ENCODE peak calls at places on chromosomes 6 and 20, in six cellular contexts. L is ovary; T is effector memory CD4-positive, alpha-beta T cell; O is CD8-positive, alpha-beta memory T cell; P is Karpas-422; G is lung. E is an unnamed sample.

GRCh38 chr20:36856691-36857635 is 19.0 kb upstream of the TLDC2 start:
- DNase-seq in L (no peak), T (no peak), O (no peak), P (peak), G (no peak), E (no peak)

GRCh38 chr6:154458565-154459475 is 51.7 kb downstream of the CNKSR3 start:
- DNase-seq in L (no peak), T (no peak), O (no peak), P (no peak), G (no peak), E (no peak)

GRCh38 chr20:16701296-16701695 is 28.5 kb upstream of the SNRPB2 start:
- DNase-seq in L (no peak), T (peak), O (peak), P (peak), G (no peak), E (peak)

GRCh38 chr6:2412731-2413130 is 167.3 kb upstream of the GMDS start:
- DNase-seq in L (no peak), T (no peak), O (no peak), P (no peak), G (no peak), E (no peak)

GRCh38 chr6:151359486-151359885 is 31.9 kb downstream of the ZBTB2 start:
- DNase-seq in L (no peak), T (no peak), O (no peak), P (no peak), G (no peak), E (no peak)

GRCh38 chr20:56974499-56975250 is 291.8 kb downstream of the BMP7 start:
- DNase-seq in L (no peak), T (no peak), O (no peak), P (peak), G (no peak), E (peak)

GRCh38 chr6:25302156-25302555 is 23.0 kb downstream of the CARMIL1 start:
- DNase-seq in L (no peak), T (no peak), O (no peak), P (no peak), G (no peak), E (no peak)

GRCh38 chr6:125791151-125791819 is 525 bp downstream of the NCOA7 start:
- DNase-seq in L (no peak), T (peak), O (no peak), P (peak), G (no peak), E (peak)

GRCh38 chr6:31350551-31350950 is 6.4 kb downstream of the HLA-B start:
- DNase-seq in L (no peak), T (no peak), O (no peak), P (peak), G (no peak), E (no peak)

GRCh38 chr20:43749734-43750294 is 23.0 kb upstream of the GTSF1L start:
- DNase-seq in L (peak), T (peak), O (peak), P (peak), G (peak), E (peak)

GRCh38 chr6:160036790-160037206 is 67.9 kb downstream of the IGF2R start:
- DNase-seq in L (no peak), T (no peak), O (no peak), P (no peak), G (peak), E (no peak)

GRCh38 chr6:170223718-170224693 is 66.9 kb downstream of the DLL1 start:
- DNase-seq in L (peak), T (no peak), O (no peak), P (no peak), G (no peak), E (peak)

GRCh38 chr6:96563853-96564252 is 925 bp downstream of the FHL5 start:
- DNase-seq in L (no peak), T (no peak), O (no peak), P (no peak), G (no peak), E (no peak)

GRCh38 chr6:41645007-41645618 is 6.8 kb downstream of the MDFI start:
- DNase-seq in L (no peak), T (no peak), O (no peak), P (no peak), G (no peak), E (no peak)

GRCh38 chr6:150298029-150298380 is 70.8 kb upstream of the IYD start:
- DNase-seq in L (no peak), T (no peak), O (no peak), P (no peak), G (no peak), E (no peak)

GRCh38 chr20:22460803-22461202 is 123.6 kb downstream of the FOXA2 start:
- DNase-seq in L (no peak), T (no peak), O (no peak), P (no peak), G (no peak), E (no peak)

GRCh38 chr6:132218063-132218696 is 183.1 kb downstream of the MOXD1 start:
- DNase-seq in L (no peak), T (no peak), O (no peak), P (peak), G (no peak), E (peak)

GRCh38 chr20:19241440-19241839 is 29.0 kb downstream of the SLC24A3 start:
- DNase-seq in L (no peak), T (no peak), O (no peak), P (no peak), G (no peak), E (no peak)

GRCh38 chr6:64520050-64520449 is 884.4 kb downstream of the PHF3 start:
- DNase-seq in L (no peak), T (no peak), O (no peak), P (no peak), G (no peak), E (peak)

GRCh38 chr6:108650781-108651180 is 90.1 kb downstream of the FOXO3 start:
- DNase-seq in L (no peak), T (no peak), O (no peak), P (peak), G (no peak), E (peak)

GRCh38 chr6:84801250-84801649 is 36.9 kb upstream of the TBX18 start:
- DNase-seq in L (no peak), T (no peak), O (no peak), P (no peak), G (no peak), E (no peak)

GRCh38 chr6:28775405-28776129 is 148.2 kb downstream of the TRIM27 start:
- DNase-seq in L (no peak), T (no peak), O (no peak), P (no peak), G (no peak), E (no peak)

GRCh38 chr6:99016355-99016754 is 68.6 kb upstream of the FBXL4 start:
- DNase-seq in L (no peak), T (no peak), O (no peak), P (no peak), G (no peak), E (peak)

GRCh38 chr20:4592316-4593148 is 129.2 kb upstream of the PRND start:
- DNase-seq in L (peak), T (peak), O (peak), P (peak), G (peak), E (peak)

GRCh38 chr6:121205569-121205968 is 128.7 kb downstream of the TBC1D32 start:
- DNase-seq in L (no peak), T (no peak), O (no peak), P (peak), G (no peak), E (no peak)

GRCh38 chr6:144559865-144560603 is 274.9 kb downstream of the UTRN start:
- DNase-seq in L (no peak), T (peak), O (no peak), P (no peak), G (no peak), E (no peak)

GRCh38 chr6:46325561-46326525 is 155.1 kb upstream of the ENPP5 start:
- DNase-seq in L (peak), T (no peak), O (no peak), P (peak), G (no peak), E (peak)

GRCh38 chr20:40692240-40693011 is 3.4 kb upstream of the MAFB start:
- DNase-seq in L (no peak), T (no peak), O (no peak), P (no peak), G (no peak), E (no peak)

GRCh38 chr6:24358219-24358821 is 461 bp upstream of the DCDC2 start:
- DNase-seq in L (peak), T (no peak), O (no peak), P (no peak), G (no peak), E (peak)

GRCh38 chr20:44702776-44703175 is 12.4 kb upstream of the CCN5 start:
- DNase-seq in L (peak), T (no peak), O (no peak), P (no peak), G (peak), E (peak)

GRCh38 chr6:158050955-158051354 is 69.3 kb downstream of the SYNJ2 start:
- DNase-seq in L (no peak), T (no peak), O (no peak), P (no peak), G (no peak), E (no peak)

GRCh38 chr6:90241229-90241873 is 55.3 kb downstream of the BACH2 start:
- DNase-seq in L (no peak), T (no peak), O (no peak), P (no peak), G (no peak), E (peak)

GRCh38 chr6:35238843-35239289 is 20.7 kb upstream of the ZNF76 start:
- DNase-seq in L (no peak), T (no peak), O (no peak), P (no peak), G (peak), E (no peak)

GRCh38 chr6:134363323-134364039 is 45.6 kb upstream of the SGK1 start:
- DNase-seq in L (no peak), T (no peak), O (no peak), P (no peak), G (no peak), E (no peak)

GRCh38 chr20:22916121-22916842 is 118.8 kb upstream of the SSTR4 start:
- DNase-seq in L (no peak), T (no peak), O (no peak), P (no peak), G (no peak), E (no peak)

GRCh38 chr6:104640761-104641160 is 219.0 kb downstream of the HACE1 start:
- DNase-seq in L (no peak), T (no peak), O (no peak), P (no peak), G (no peak), E (no peak)

GRCh38 chr6:104642871-104643270 is 216.8 kb downstream of the HACE1 start:
- DNase-seq in L (no peak), T (no peak), O (no peak), P (no peak), G (no peak), E (no peak)

GRCh38 chr6:104639671-104640070 is 220.0 kb downstream of the HACE1 start:
- DNase-seq in L (no peak), T (no peak), O (no peak), P (no peak), G (no peak), E (peak)

GRCh38 chr6:104640141-104640700 is 219.5 kb downstream of the HACE1 start:
- DNase-seq in L (no peak), T (no peak), O (no peak), P (no peak), G (no peak), E (peak)

DNA sequence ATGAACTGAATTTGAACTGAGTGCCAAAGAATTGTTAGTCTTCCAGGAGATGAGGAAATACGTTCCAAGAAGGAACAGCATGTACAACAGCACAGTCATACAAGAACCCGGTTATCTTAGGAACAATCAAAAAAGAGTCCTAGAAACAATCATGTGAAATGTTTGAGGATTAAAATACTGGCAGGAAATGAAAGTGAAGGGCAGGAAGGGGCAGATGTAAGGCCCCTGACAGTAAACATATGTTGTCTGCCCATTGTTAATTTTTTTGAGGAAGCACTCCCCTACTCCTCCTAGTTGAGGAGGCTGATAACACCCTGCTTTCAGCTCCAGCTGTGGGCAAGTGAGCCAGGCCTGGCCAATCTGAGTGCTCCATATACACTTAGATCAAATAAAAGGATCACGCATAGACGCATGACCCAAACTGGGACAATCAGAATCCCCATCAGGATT is 220.9 kb downstream of the HACE1 start:
- DNase-seq in L (no peak), T (no peak), O (no peak), P (no peak), G (no peak), E (peak)
- H3K4me3 ChIP-seq in L (no peak), T (no peak), O (no peak), P (no peak), G (no peak), E (no peak)

GRCh38 chr20:50515471-50516106 is 5.4 kb downstream of the PTPN1 start:
- DNase-seq in L (no peak), T (no peak), O (no peak), P (no peak), G (no peak), E (no peak)

GRCh38 chr20:50514035-50514337 is 3.8 kb downstream of the PTPN1 start:
- DNase-seq in L (no peak), T (no peak), O (no peak), P (no peak), G (no peak), E (no peak)

GRCh38 chr20:50516180-50516934 is 6.2 kb downstream of the PTPN1 start:
- DNase-seq in L (no peak), T (no peak), O (no peak), P (peak), G (no peak), E (peak)

GRCh38 chr20:50513169-50514034 is 3.2 kb downstream of the PTPN1 start:
- DNase-seq in L (no peak), T (no peak), O (no peak), P (no peak), G (no peak), E (no peak)

DNA sequence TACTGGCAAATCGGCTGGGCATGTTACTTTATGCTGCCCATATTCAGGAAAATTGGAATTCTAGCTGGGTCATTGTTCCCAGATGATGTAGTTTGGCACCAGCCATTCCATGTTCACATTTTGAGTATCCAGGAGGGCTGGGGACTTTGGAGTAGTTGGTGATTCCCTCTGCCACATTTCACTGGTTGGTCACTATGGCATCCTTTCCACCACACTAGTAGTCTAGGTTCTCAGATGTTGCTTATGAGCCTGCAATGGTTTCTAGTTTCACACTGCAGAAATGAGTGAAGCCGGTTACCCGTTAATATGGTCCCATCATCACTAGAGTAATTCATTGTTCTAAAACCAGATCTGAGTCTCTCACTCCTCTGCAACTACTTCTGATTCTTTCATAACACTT is 4.6 kb downstream of the PTPN1 start:
- DNase-seq in L (no peak), T (no peak), O (no peak), P (no peak), G (no peak), E (no peak)
- H3K4me3 ChIP-seq in L (no peak), T (no peak), O (peak), P (no peak), G (no peak), E (no peak)

DNA sequence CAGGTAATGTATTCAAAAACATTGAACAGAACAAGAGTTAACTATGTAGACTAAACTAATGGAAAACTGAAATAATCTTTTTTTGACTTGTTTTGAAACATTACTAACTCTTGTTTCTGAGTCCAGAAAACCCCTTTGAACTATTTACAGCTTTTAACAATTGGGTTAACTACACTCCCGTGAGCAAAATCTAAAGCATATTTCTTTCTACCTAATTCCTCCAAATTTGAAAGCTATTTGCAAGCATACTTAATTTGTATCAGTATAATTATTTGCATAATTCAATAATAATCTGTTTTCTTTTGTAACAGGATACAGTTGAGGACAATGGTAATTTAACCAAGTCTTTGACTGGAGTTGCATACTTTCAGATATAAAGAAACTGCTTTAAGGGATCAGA is 62.6 kb upstream of the AGPAT4 start:
- DNase-seq in L (no peak), T (no peak), O (no peak), P (peak), G (no peak), E (no peak)
- H3K4me3 ChIP-seq in L (no peak), T (no peak), O (no peak), P (no peak), G (no peak), E (no peak)

GRCh38 chr6:33430991-33431879 is 11.4 kb downstream of the SYNGAP1 start:
- DNase-seq in L (peak), T (peak), O (peak), P (peak), G (peak), E (peak)

GRCh38 chr6:33433560-33434191 is 13.8 kb downstream of the SYNGAP1 start:
- DNase-seq in L (peak), T (no peak), O (no peak), P (no peak), G (no peak), E (no peak)

GRCh38 chr6:33432546-33432945 is 12.7 kb downstream of the SYNGAP1 start:
- DNase-seq in L (no peak), T (no peak), O (no peak), P (no peak), G (no peak), E (no peak)

GRCh38 chr6:33431880-33432541 is 12.1 kb downstream of the SYNGAP1 start:
- DNase-seq in L (no peak), T (no peak), O (no peak), P (peak), G (no peak), E (peak)

GRCh38 chr6:33433001-33433559 is 13.2 kb downstream of the SYNGAP1 start:
- DNase-seq in L (no peak), T (no peak), O (no peak), P (no peak), G (no peak), E (no peak)
- H3K4me3 ChIP-seq in L (no peak), T (no peak), O (no peak), P (peak), G (no peak), E (no peak)

GRCh38 chr6:52552278-52552643 is 24.6 kb downstream of the TRAM2 start:
- DNase-seq in L (no peak), T (no peak), O (no peak), P (peak), G (no peak), E (no peak)
- H3K4me3 ChIP-seq in L (no peak), T (no peak), O (no peak), P (peak), G (no peak), E (no peak)

GRCh38 chr6:142820336-142821016 is 124.5 kb downstream of the HIVEP2 start:
- DNase-seq in L (no peak), T (no peak), O (no peak), P (no peak), G (no peak), E (no peak)
- H3K4me3 ChIP-seq in L (peak), T (peak), O (peak), P (peak), G (no peak), E (no peak)

DNA sequence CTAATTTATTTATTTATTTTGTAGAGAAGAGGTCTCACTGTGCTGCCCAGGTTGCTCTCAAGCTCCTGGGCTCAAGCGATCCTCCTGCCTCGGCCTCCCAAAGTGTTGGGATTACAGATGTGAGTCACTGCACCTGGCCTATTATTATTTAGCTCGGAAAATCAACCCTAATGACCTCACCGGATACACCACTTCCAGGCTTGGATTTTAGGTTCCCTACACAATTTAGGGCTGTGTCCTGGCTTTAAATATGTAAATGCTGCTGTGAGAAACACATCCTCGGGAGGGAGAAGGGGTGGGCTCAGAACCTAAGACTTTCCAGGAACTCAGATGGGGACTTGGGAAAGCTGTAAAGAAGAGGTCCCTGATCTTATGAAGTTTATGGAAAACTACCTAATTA is 51.0 kb upstream of the SLC32A1 start:
- DNase-seq in L (no peak), T (no peak), O (no peak), P (no peak), G (no peak), E (no peak)
- H3K4me3 ChIP-seq in L (no peak), T (peak), O (peak), P (no peak), G (no peak), E (no peak)

GRCh38 chr20:63500902-63501817 is 2.3 kb upstream of the EEF1A2 start:
- DNase-seq in L (peak), T (no peak), O (no peak), P (no peak), G (no peak), E (no peak)
- H3K4me3 ChIP-seq in L (no peak), T (no peak), O (no peak), P (no peak), G (no peak), E (no peak)

E was measured in NB4.